ENCODE peak calls at places on chromosomes 16 and 17, in six cellular contexts. C is body of pancreas, L is glutamatergic neuron, U is AG10803, P is GM23338, B is GM12865. Y is an unnamed sample.

GRCh38 chr17:30429155-30429554 is 48.1 kb upstream of the GOSR1 start:
- DNase-seq in C (no peak), B (no peak), U (peak; percentile 83), L (no peak), P (no peak), Y (no peak)

GRCh38 chr17:83010323-83011200 is 68.8 kb upstream of the METRNL start:
- DNase-seq in U (peak; percentile 46), L (no peak), B (no peak), C (no peak), P (no peak), Y (peak; percentile 25)

GRCh38 chr17:37019117-37019744 is 70.5 kb downstream of the AATF start:
- DNase-seq in C (no peak), L (no peak), U (no peak), P (no peak), B (no peak), Y (no peak)

GRCh38 chr16:608019-608418 is 18.2 kb downstream of the RAB40C start:
- DNase-seq in P (no peak), B (peak; percentile 37), C (no peak), L (no peak), U (no peak), Y (no peak)

GRCh38 chr17:32275060-32276042 is 9.7 kb downstream of the RHBDL3 start:
- DNase-seq in P (peak; percentile 72), L (peak; percentile 87), U (peak; percentile 83), B (no peak), C (no peak), Y (no peak)

GRCh38 chr17:64159051-64159590 is 29.2 kb upstream of the ERN1 start:
- DNase-seq in P (peak; percentile 11), L (no peak), B (no peak), U (no peak), C (peak; percentile 45), Y (no peak)

GRCh38 chr16:50297301-50298074 is 31.1 kb downstream of the ADCY7 start:
- DNase-seq in P (no peak), L (peak; percentile 47), C (no peak), B (no peak), U (no peak), Y (no peak)

GRCh38 chr17:40582328-40582901 is 17.1 kb upstream of the CCR7 start:
- DNase-seq in L (no peak), C (peak; percentile 40), P (peak; percentile 18), B (peak; percentile 98), U (no peak), Y (peak; percentile 49)

GRCh38 chr16:70159355-70160348 is 13.9 kb upstream of the CLEC18C start:
- DNase-seq in C (no peak), U (no peak), L (no peak), P (no peak), B (no peak), Y (peak; percentile 29)

GRCh38 chr17:14859521-14859920 is 405.6 kb downstream of the PMP22 start:
- DNase-seq in P (no peak), C (no peak), B (no peak), U (peak; percentile 18), L (no peak), Y (no peak)

GRCh38 chr16:85286970-85287814 is 174.9 kb upstream of the CIBAR2 start:
- DNase-seq in C (no peak), L (peak; percentile 92), U (peak; percentile 48), P (no peak), B (no peak), Y (no peak)

GRCh38 chr17:77274137-77274829 is 133.5 kb downstream of the SEC14L1 start:
- DNase-seq in B (no peak), P (no peak), L (no peak), C (no peak), U (no peak), Y (no peak)

GRCh38 chr17:74907012-74907411 is 13.6 kb upstream of the FADS6 start:
- DNase-seq in C (no peak), L (no peak), U (no peak), B (no peak), P (no peak), Y (no peak)

GRCh38 chr17:7445011-7445927 is at the start of gene CHRNB1:
- DNase-seq in L (peak; percentile 84), P (peak; percentile 96), U (no peak), C (peak; percentile 88), B (peak; percentile 35), Y (peak; percentile 80)

GRCh38 chr17:27430383-27430840 is 25.8 kb upstream of the KSR1 start:
- DNase-seq in B (no peak), U (no peak), L (no peak), P (no peak), C (no peak), Y (no peak)

GRCh38 chr17:30376621-30377452 is 1.9 kb upstream of the CPD start:
- DNase-seq in C (peak; percentile 29), L (no peak), P (no peak), U (peak; percentile 81), B (peak; percentile 84), Y (peak; percentile 40)

GRCh38 chr16:12532871-12533610 is 270.6 kb downstream of the CPPED1 start:
- DNase-seq in P (no peak), U (no peak), L (no peak), B (no peak), C (no peak), Y (no peak)

GRCh38 chr17:61366715-61367413 is 32.8 kb upstream of the TBX2 start:
- DNase-seq in L (no peak), P (no peak), U (no peak), B (no peak), C (no peak), Y (no peak)

GRCh38 chr16:73288435-73288834 is 240.5 kb upstream of the ZFHX3 start:
- DNase-seq in B (no peak), C (no peak), P (no peak), U (no peak), L (no peak), Y (no peak)

GRCh38 chr17:47694818-47695663 is 1.1 kb downstream of the TBKBP1 start:
- DNase-seq in U (peak; percentile 62), C (peak; percentile 57), P (peak; percentile 71), B (no peak), L (no peak), Y (peak; percentile 60)

GRCh38 chr17:27530791-27531391 is 74.6 kb downstream of the KSR1 start:
- DNase-seq in L (no peak), C (peak; percentile 50), P (no peak), B (peak; percentile 39), U (peak; percentile 39), Y (no peak)

GRCh38 chr16:67431077-67431804 is at the start of gene HSD11B2:
- DNase-seq in B (no peak), P (peak; percentile 83), L (peak; percentile 70), C (peak; percentile 82), U (peak; percentile 31), Y (peak; percentile 71)

GRCh38 chr16:23434380-23434779 is 18.6 kb downstream of the COG7 start:
- DNase-seq in U (peak; percentile 69), C (peak; percentile 28), L (no peak), P (peak; percentile 75), B (peak; percentile 82), Y (peak; percentile 68)

GRCh38 chr17:16287563-16288027 is 65.7 kb downstream of the CENPV start:
- DNase-seq in L (no peak), U (peak; percentile 70), P (no peak), B (peak; percentile 68), C (no peak), Y (peak; percentile 54)

GRCh38 chr17:68734911-68735310 is 133.7 kb upstream of the FAM20A start:
- DNase-seq in L (no peak), U (peak; percentile 7), C (no peak), B (no peak), P (no peak), Y (no peak)

GRCh38 chr17:14797021-14797420 is 468.1 kb downstream of the PMP22 start:
- DNase-seq in L (no peak), B (no peak), C (no peak), U (no peak), P (no peak), Y (no peak)

GRCh38 chr17:28370035-28370743 is at the start of gene VTN:
- DNase-seq in U (no peak), P (peak; percentile 82), L (peak; percentile 33), C (peak; percentile 78), B (no peak), Y (no peak)

GRCh38 chr16:57736419-57737281 is 1.1 kb downstream of the KATNB1 start:
- DNase-seq in B (peak; percentile 26), L (no peak), U (peak; percentile 86), C (peak; percentile 51), P (peak; percentile 73), Y (no peak)

GRCh38 chr17:79104898-79105600 is 30.4 kb downstream of the ENGASE start:
- DNase-seq in P (no peak), L (no peak), C (no peak), B (no peak), U (no peak), Y (no peak)

GRCh38 chr17:54992797-54993639 is 24.5 kb downstream of the STXBP4 start:
- DNase-seq in B (peak; percentile 63), P (peak; percentile 86), L (no peak), C (no peak), U (peak; percentile 57), Y (peak; percentile 46)
- TF ChIP-seq CTCF in B (peak; percentile 46), P (peak; percentile 62), L (peak; percentile 73), C (peak; percentile 76), U (peak; percentile 71), Y (peak; percentile 30)

DNA sequence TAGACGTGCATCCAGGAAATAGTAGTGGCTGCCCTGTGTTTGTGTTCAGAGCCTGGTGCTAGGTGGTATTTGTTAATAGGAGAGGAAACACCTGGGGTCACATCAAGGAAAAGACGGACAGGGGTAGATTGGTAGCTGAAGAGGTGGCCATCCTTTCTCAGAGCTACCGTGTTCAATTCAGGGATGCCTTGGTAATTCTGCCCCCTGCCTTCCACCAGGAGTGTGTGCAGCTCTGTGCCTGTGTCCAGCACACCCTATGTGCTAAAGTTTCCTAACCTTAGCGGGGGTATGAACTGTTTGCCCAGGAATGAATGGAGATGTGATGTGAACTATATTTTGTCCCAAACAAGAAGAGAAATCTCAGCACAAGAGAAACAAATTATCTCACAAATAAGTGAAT is 174.1 kb upstream of the MPHOSPH6 start:
- DNase-seq in L (no peak), C (peak; percentile 25), B (peak; percentile 20), U (no peak), P (peak; percentile 58), Y (no peak)
- TF ChIP-seq CTCF in L (peak; percentile 35), C (peak; percentile 49), B (peak; percentile 38), U (peak; percentile 22), P (peak; percentile 79), Y (peak; percentile 19)

DNA sequence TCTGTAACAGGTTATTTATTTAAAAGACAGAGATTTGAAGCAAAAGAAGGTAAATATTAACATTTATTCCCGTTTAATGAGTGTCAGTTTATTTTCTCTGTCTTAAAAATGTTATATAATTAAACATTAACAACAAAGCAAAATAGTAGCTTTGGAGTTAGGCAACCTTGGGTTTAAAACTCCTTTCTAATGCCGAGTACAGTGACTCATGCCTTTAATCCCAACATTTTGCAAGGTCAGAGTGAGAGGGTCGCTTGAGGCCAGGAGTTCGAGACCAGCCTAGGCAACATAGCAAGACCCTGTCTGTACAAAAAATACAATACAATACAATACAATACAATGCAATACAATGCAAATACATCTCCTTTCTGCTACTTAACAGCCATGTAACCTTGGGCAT is 128.7 kb downstream of the CHD9 start:
- DNase-seq in P (no peak), U (no peak), L (no peak), B (no peak), C (no peak), Y (no peak)
- TF ChIP-seq CTCF in P (no peak), U (no peak), L (no peak), B (no peak), C (no peak), Y (no peak)

DNA sequence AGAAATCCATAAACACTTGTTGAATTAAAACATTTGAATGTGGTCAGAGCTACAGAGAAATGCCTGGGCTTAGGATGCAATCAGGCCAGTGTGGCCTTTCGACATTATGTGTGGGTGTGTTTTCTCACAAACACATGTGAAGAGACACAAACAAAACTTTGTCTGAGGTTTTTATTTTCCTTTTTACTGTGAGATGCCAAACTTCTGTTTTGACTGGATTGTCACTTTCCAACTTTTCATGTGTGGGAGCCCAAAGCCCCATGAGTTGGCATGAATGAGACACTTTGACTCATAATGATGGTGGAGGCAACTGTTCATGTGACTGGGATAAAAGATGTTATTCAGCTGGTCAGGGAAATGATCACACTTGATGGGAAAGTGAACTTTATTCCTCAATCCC is 71.9 kb upstream of the GAS7 start:
- DNase-seq in C (no peak), L (no peak), B (peak; percentile 25), P (no peak), U (peak; percentile 83), Y (no peak)
- TF ChIP-seq CTCF in C (no peak), L (no peak), B (no peak), P (no peak), U (no peak), Y (no peak)

Y was measured in GM13976.